ENCODE peak calls at places on chromosomes 16 and 17, in four cellular contexts. One of them, this sample, is unnamed.

GRCh38 chr17:17050346-17051345 is 8.4 kb downstream of the MPRIP start:
- DNase-seq in esophagus muscularis mucosa: no peak
- DNase-seq in A549: no peak
- DNase-seq in adrenal gland: peak
- DNase-seq in this sample: no peak

GRCh38 chr16:23823475-23824407 is 12.0 kb upstream of the PRKCB start:
- DNase-seq in esophagus muscularis mucosa: no peak
- DNase-seq in A549: no peak
- DNase-seq in adrenal gland: no peak
- DNase-seq in this sample: no peak

GRCh38 chr17:296382-296781 is 56.2 kb downstream of the RPH3AL start:
- DNase-seq in esophagus muscularis mucosa: no peak
- DNase-seq in A549: no peak
- DNase-seq in adrenal gland: no peak
- DNase-seq in this sample: no peak

GRCh38 chr17:50865060-50865867 is 890 bp downstream of the TOB1 start:
- DNase-seq in esophagus muscularis mucosa: peak
- DNase-seq in A549: peak
- DNase-seq in adrenal gland: peak
- DNase-seq in this sample: peak

GRCh38 chr17:596763-597644 is 117.6 kb downstream of the VPS53 start:
- DNase-seq in esophagus muscularis mucosa: no peak
- DNase-seq in A549: peak
- DNase-seq in adrenal gland: no peak
- DNase-seq in this sample: peak

GRCh38 chr17:50935201-50936124 is 69.3 kb upstream of the TOB1 start:
- DNase-seq in esophagus muscularis mucosa: no peak
- DNase-seq in A549: peak
- DNase-seq in adrenal gland: peak
- DNase-seq in this sample: no peak

GRCh38 chr17:37388266-37388665 is 12.5 kb downstream of the C17orf78 start:
- DNase-seq in esophagus muscularis mucosa: no peak
- DNase-seq in A549: no peak
- DNase-seq in adrenal gland: no peak
- DNase-seq in this sample: no peak

GRCh38 chr16:68954871-68955635 is 111.7 kb downstream of the TANGO6 start:
- DNase-seq in esophagus muscularis mucosa: no peak
- DNase-seq in A549: no peak
- DNase-seq in adrenal gland: no peak
- DNase-seq in this sample: no peak

GRCh38 chr17:45990836-45991235 is 8.2 kb upstream of the STH start:
- DNase-seq in esophagus muscularis mucosa: no peak
- DNase-seq in A549: no peak
- DNase-seq in adrenal gland: no peak
- DNase-seq in this sample: no peak

GRCh38 chr16:51701025-51701424 is 550.0 kb upstream of the SALL1 start:
- DNase-seq in esophagus muscularis mucosa: no peak
- DNase-seq in A549: no peak
- DNase-seq in adrenal gland: no peak
- DNase-seq in this sample: no peak

GRCh38 chr17:53628011-53628410 is 194.7 kb upstream of the KIF2B start:
- DNase-seq in esophagus muscularis mucosa: no peak
- DNase-seq in A549: no peak
- DNase-seq in adrenal gland: no peak
- DNase-seq in this sample: no peak

GRCh38 chr17:65638221-65638940 is 76.9 kb upstream of the AXIN2 start:
- DNase-seq in esophagus muscularis mucosa: no peak
- DNase-seq in A549: no peak
- DNase-seq in adrenal gland: no peak
- DNase-seq in this sample: no peak

GRCh38 chr16:21214086-21214485 is 2.7 kb upstream of the ZP2 start:
- DNase-seq in esophagus muscularis mucosa: no peak
- DNase-seq in A549: no peak
- DNase-seq in adrenal gland: no peak
- DNase-seq in this sample: no peak

GRCh38 chr16:27684047-27684446 is 134.1 kb downstream of the KATNIP start:
- DNase-seq in esophagus muscularis mucosa: no peak
- DNase-seq in A549: no peak
- DNase-seq in adrenal gland: no peak
- DNase-seq in this sample: no peak

GRCh38 chr16:47465919-47466630 is 4.9 kb downstream of the PHKB start:
- DNase-seq in esophagus muscularis mucosa: no peak
- DNase-seq in A549: no peak
- DNase-seq in adrenal gland: no peak
- DNase-seq in this sample: no peak

GRCh38 chr16:15906439-15906838 is 18.0 kb upstream of the CEP20 start:
- DNase-seq in esophagus muscularis mucosa: no peak
- DNase-seq in A549: no peak
- DNase-seq in adrenal gland: no peak
- DNase-seq in this sample: no peak

GRCh38 chr16:4792951-4793513 is 2.1 kb upstream of the SMIM22 start:
- DNase-seq in esophagus muscularis mucosa: no peak
- DNase-seq in A549: no peak
- DNase-seq in adrenal gland: no peak
- DNase-seq in this sample: no peak

GRCh38 chr17:78986048-78986648 is 6.4 kb upstream of the LGALS3BP start:
- DNase-seq in esophagus muscularis mucosa: no peak
- DNase-seq in A549: peak
- DNase-seq in adrenal gland: peak
- DNase-seq in this sample: peak

GRCh38 chr17:4143563-4144410 is 790 bp downstream of the CYB5D2 start:
- DNase-seq in esophagus muscularis mucosa: peak
- DNase-seq in A549: peak
- DNase-seq in adrenal gland: peak
- DNase-seq in this sample: peak

GRCh38 chr17:41413982-41414381 is 10.4 kb downstream of the KRT37 start:
- DNase-seq in esophagus muscularis mucosa: no peak
- DNase-seq in A549: no peak
- DNase-seq in adrenal gland: no peak
- DNase-seq in this sample: no peak

GRCh38 chr17:50170662-50171370 is 5.0 kb downstream of the SGCA start:
- DNase-seq in esophagus muscularis mucosa: no peak
- DNase-seq in A549: no peak
- DNase-seq in adrenal gland: no peak
- DNase-seq in this sample: no peak

GRCh38 chr17:47315451-47316266 is 8.1 kb upstream of the EFCAB13 start:
- DNase-seq in esophagus muscularis mucosa: peak
- DNase-seq in A549: peak
- DNase-seq in adrenal gland: peak
- DNase-seq in this sample: peak

GRCh38 chr17:71334041-71334781 is 786.6 kb upstream of the SOX9 start:
- DNase-seq in esophagus muscularis mucosa: no peak
- DNase-seq in A549: no peak
- DNase-seq in adrenal gland: no peak
- DNase-seq in this sample: no peak

GRCh38 chr17:49108318-49108717 is 24.3 kb upstream of the B4GALNT2 start:
- DNase-seq in esophagus muscularis mucosa: no peak
- DNase-seq in A549: peak
- DNase-seq in adrenal gland: peak
- DNase-seq in this sample: no peak

GRCh38 chr17:3984719-3985444 is 20.6 kb upstream of the ATP2A3 start:
- DNase-seq in esophagus muscularis mucosa: no peak
- DNase-seq in A549: peak
- DNase-seq in adrenal gland: no peak
- DNase-seq in this sample: no peak

GRCh38 chr17:1882836-1883235 is 53.0 kb downstream of the RPA1 start:
- DNase-seq in esophagus muscularis mucosa: no peak
- DNase-seq in A549: peak
- DNase-seq in adrenal gland: no peak
- DNase-seq in this sample: peak

GRCh38 chr16:9955677-9956076 is 226.6 kb downstream of the GRIN2A start:
- DNase-seq in esophagus muscularis mucosa: no peak
- DNase-seq in A549: no peak
- DNase-seq in adrenal gland: no peak
- DNase-seq in this sample: no peak

DNA sequence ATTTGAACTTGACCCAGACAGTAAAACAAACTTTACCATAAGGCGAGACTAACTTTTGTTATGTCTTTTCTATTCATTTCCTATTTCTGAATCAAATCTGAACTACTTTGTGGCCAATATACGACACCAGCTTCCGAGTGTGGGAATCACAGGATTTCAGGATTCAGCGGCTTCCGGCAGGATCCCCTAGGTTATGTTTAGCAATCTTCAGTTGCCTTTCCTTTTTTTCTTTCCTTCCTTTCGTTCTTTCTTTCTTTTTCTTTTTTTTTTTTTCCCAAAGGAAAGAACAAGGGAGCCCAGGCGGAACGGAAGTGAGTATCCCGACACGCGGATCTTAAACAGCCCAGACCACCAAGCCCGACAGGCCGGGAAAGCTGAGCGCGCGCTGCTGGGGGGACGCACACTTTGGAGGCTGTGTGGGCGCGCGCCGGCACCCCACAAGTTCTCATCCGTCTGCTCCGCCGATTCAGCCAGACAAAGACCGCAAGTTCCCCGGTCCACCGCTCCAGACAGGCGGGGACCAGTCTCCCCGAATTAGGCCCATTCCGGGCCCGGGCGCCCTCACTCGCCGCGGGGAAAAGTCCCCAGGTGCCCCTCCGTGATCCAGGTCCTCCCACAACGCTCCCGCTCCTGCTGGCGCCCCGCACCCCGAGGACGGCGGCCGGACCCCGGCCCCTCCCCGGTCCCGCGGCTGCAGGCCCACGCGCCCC is 540 bp downstream of the TBC1D16 start:
- DNase-seq in esophagus muscularis mucosa: no peak
- DNase-seq in A549: peak
- DNase-seq in adrenal gland: peak
- DNase-seq in this sample: no peak
- TF ChIP-seq POLR2A in esophagus muscularis mucosa: no peak
- TF ChIP-seq POLR2A in A549: no peak
- TF ChIP-seq POLR2A in adrenal gland: no peak
- TF ChIP-seq POLR2A in this sample: no peak

DNA sequence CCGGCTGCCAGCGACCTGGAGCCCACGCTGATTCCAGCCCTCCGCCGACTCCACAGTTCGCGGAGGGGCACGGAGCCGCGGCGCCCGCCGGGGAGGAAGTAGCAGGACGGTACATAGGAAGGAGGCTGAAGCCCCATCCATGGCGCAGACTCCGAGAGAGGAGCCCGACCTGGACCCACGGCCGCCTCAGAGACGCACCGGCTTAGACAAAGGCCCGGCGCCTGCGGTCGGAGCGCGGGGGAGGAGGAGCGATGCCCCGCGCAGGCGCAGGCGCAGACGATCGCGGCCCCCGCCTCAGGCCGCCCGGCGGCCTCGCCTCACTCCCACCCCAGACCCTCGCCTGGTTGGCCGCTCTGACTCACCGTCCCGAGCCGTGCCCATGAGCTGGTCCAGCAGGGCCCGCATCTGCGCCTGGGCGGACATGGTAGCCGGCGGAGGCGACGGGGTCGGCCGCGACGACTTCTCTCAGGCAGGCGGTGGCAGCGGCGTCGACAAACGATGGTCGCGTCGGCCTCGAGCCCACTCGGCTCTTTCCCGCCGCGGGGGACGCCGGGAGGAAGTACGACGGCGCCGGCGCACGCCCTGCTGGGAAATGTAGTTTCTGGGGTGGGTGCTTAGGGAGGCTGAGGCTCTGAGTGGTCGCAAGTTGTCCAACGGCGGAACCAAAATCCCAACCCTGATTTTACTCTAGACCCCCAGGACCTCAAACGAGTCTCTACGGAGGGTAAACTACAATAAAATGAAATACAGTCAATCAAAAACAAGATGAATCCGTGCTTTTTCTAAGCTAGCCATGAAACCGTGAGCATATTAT is at the start of gene LUC7L:
- DNase-seq in esophagus muscularis mucosa: peak
- DNase-seq in A549: peak
- DNase-seq in adrenal gland: peak
- DNase-seq in this sample: peak
- TF ChIP-seq POLR2A in esophagus muscularis mucosa: peak
- TF ChIP-seq POLR2A in A549: peak
- TF ChIP-seq POLR2A in adrenal gland: peak
- TF ChIP-seq POLR2A in this sample: peak

DNA sequence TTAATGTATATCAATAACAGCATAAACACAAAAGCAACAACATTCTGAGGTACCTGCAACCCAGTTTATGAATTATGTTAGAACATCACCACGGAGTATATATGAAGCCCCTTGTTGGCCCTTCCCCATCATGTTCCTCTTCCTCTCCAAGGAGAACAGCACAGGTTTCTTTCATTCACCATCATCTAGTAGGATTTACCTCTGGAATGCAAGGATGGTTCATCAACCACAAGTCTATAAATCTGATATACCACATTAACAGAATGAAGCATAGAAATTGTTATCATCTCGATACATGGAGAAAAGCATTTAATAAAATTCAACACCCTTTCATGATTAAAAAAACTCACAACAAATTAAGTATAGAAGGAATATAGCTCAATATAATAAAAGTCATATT is 6.2 kb upstream of the PRSS54 start:
- DNase-seq in esophagus muscularis mucosa: no peak
- DNase-seq in A549: no peak
- DNase-seq in adrenal gland: no peak
- DNase-seq in this sample: no peak
- TF ChIP-seq POLR2A in esophagus muscularis mucosa: no peak
- TF ChIP-seq POLR2A in A549: no peak
- TF ChIP-seq POLR2A in adrenal gland: no peak
- TF ChIP-seq POLR2A in this sample: no peak

GRCh38 chr17:13995856-13996635 is 73.3 kb upstream of the COX10 start:
- DNase-seq in esophagus muscularis mucosa: no peak
- DNase-seq in A549: no peak
- DNase-seq in adrenal gland: no peak
- DNase-seq in this sample: no peak
- TF ChIP-seq POLR2A in esophagus muscularis mucosa: no peak
- TF ChIP-seq POLR2A in A549: no peak
- TF ChIP-seq POLR2A in adrenal gland: no peak
- TF ChIP-seq POLR2A in this sample: no peak

DNA sequence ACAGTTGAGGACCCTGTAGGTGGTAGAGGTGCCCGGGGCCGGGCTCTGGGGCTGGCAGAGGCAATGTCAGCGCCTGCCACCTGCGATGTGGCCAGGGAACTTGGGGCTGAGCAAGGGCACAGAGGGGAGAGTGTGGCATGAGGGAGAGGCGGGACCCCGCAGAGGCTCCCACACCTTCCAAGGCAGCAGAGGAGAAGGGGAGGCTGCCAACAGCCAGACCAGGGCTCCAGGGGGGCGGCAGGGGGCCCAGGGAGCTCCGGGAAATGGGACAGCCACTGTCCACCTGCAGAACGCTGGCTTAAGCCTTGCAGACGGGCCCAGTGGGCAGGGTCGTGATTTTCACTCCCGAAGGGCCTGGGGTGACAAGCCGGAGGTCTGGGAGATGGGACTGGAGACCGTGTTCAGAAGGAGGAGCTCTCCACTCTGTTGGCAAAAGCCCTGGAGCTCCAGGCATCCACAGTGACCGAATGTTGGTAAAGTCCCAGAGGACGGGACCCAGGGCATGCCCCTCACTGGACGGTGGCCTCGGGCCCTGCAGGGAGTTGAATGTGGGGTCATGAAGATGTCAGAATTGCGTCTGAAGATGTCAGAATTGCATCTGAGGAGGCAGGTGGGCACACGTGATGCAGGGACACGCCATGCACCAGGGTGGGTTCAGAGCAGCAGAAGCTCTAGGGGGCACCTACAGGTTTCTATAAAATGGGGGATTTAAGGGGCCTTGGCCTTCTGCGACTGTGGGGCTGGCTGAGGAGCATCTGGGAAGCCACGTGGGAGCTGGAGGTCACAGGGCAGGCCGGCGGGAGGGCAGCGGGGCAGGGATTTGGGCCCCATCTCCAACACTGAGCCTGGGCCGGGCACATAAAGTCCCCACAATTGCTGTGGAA is 18.6 kb downstream of the CD7 start:
- DNase-seq in esophagus muscularis mucosa: no peak
- DNase-seq in A549: no peak
- DNase-seq in adrenal gland: no peak
- DNase-seq in this sample: no peak
- TF ChIP-seq POLR2A in esophagus muscularis mucosa: no peak
- TF ChIP-seq POLR2A in A549: no peak
- TF ChIP-seq POLR2A in adrenal gland: no peak
- TF ChIP-seq POLR2A in this sample: peak

This sample was measured in erythroblast.